ENCODE peak calls at places on chromosomes 3 and 15, in six cellular contexts. One of them, this sample, is unnamed.

GRCh38 chr3:127161236-127161635 is 31.7 kb upstream of the PRR23E start:
- DNase-seq in WERI-Rb-1: no peak
- DNase-seq in activated CD8-positive, alpha-beta T cell treated with anti-CD3 and anti-CD28 coated beads for 36 hours: no peak
- DNase-seq in Calu3: no peak
- DNase-seq in LNCaP clone FGC: no peak
- DNase-seq in GM13977: no peak
- DNase-seq in this sample: no peak

GRCh38 chr3:176514297-176514696 is 683.0 kb downstream of the TBL1XR1 start:
- DNase-seq in activated CD8-positive, alpha-beta T cell treated with anti-CD3 and anti-CD28 coated beads for 36 hours: peak
- DNase-seq in GM13977: peak
- DNase-seq in WERI-Rb-1: peak
- DNase-seq in LNCaP clone FGC: peak
- DNase-seq in Calu3: peak
- DNase-seq in this sample: no peak

GRCh38 chr3:127484601-127485388 is 105.7 kb downstream of the TPRA1 start:
- DNase-seq in LNCaP clone FGC: no peak
- DNase-seq in activated CD8-positive, alpha-beta T cell treated with anti-CD3 and anti-CD28 coated beads for 36 hours: peak
- DNase-seq in WERI-Rb-1: no peak
- DNase-seq in GM13977: peak
- DNase-seq in Calu3: no peak
- DNase-seq in this sample: no peak

GRCh38 chr3:169811606-169812123 is 1.0 kb upstream of the LRRIQ4 start:
- DNase-seq in LNCaP clone FGC: no peak
- DNase-seq in WERI-Rb-1: no peak
- DNase-seq in Calu3: no peak
- DNase-seq in activated CD8-positive, alpha-beta T cell treated with anti-CD3 and anti-CD28 coated beads for 36 hours: peak
- DNase-seq in GM13977: no peak
- DNase-seq in this sample: no peak

GRCh38 chr3:112043621-112044201 is 9.2 kb downstream of the TMPRSS7 start:
- DNase-seq in Calu3: peak
- DNase-seq in LNCaP clone FGC: peak
- DNase-seq in GM13977: peak
- DNase-seq in activated CD8-positive, alpha-beta T cell treated with anti-CD3 and anti-CD28 coated beads for 36 hours: peak
- DNase-seq in WERI-Rb-1: peak
- DNase-seq in this sample: peak

GRCh38 chr3:61637088-61638051 is 76.0 kb downstream of the PTPRG start:
- DNase-seq in LNCaP clone FGC: no peak
- DNase-seq in Calu3: no peak
- DNase-seq in WERI-Rb-1: no peak
- DNase-seq in activated CD8-positive, alpha-beta T cell treated with anti-CD3 and anti-CD28 coated beads for 36 hours: no peak
- DNase-seq in GM13977: no peak
- DNase-seq in this sample: peak

GRCh38 chr15:33068531-33068990 is 126.0 kb downstream of the FMN1 start:
- DNase-seq in WERI-Rb-1: no peak
- DNase-seq in LNCaP clone FGC: peak
- DNase-seq in Calu3: peak
- DNase-seq in GM13977: no peak
- DNase-seq in activated CD8-positive, alpha-beta T cell treated with anti-CD3 and anti-CD28 coated beads for 36 hours: no peak
- DNase-seq in this sample: no peak

GRCh38 chr15:37361621-37362020 is 261.3 kb upstream of the MEIS2 start:
- DNase-seq in WERI-Rb-1: no peak
- DNase-seq in LNCaP clone FGC: no peak
- DNase-seq in GM13977: no peak
- DNase-seq in Calu3: no peak
- DNase-seq in activated CD8-positive, alpha-beta T cell treated with anti-CD3 and anti-CD28 coated beads for 36 hours: no peak
- DNase-seq in this sample: no peak

GRCh38 chr3:156862338-156862737 is 36.2 kb downstream of the LEKR1 start:
- DNase-seq in Calu3: no peak
- DNase-seq in GM13977: no peak
- DNase-seq in activated CD8-positive, alpha-beta T cell treated with anti-CD3 and anti-CD28 coated beads for 36 hours: no peak
- DNase-seq in WERI-Rb-1: no peak
- DNase-seq in LNCaP clone FGC: no peak
- DNase-seq in this sample: no peak

GRCh38 chr3:168596175-168596574 is 500.5 kb upstream of the GOLIM4 start:
- DNase-seq in Calu3: no peak
- DNase-seq in WERI-Rb-1: no peak
- DNase-seq in activated CD8-positive, alpha-beta T cell treated with anti-CD3 and anti-CD28 coated beads for 36 hours: no peak
- DNase-seq in LNCaP clone FGC: no peak
- DNase-seq in GM13977: no peak
- DNase-seq in this sample: no peak

GRCh38 chr3:107548601-107549000 is 25.8 kb downstream of the BBX start:
- DNase-seq in GM13977: no peak
- DNase-seq in Calu3: no peak
- DNase-seq in LNCaP clone FGC: no peak
- DNase-seq in activated CD8-positive, alpha-beta T cell treated with anti-CD3 and anti-CD28 coated beads for 36 hours: no peak
- DNase-seq in WERI-Rb-1: no peak
- DNase-seq in this sample: no peak

GRCh38 chr3:10466186-10466585 is 39.2 kb downstream of the ATP2B2 start:
- DNase-seq in Calu3: no peak
- DNase-seq in WERI-Rb-1: no peak
- DNase-seq in GM13977: no peak
- DNase-seq in LNCaP clone FGC: no peak
- DNase-seq in activated CD8-positive, alpha-beta T cell treated with anti-CD3 and anti-CD28 coated beads for 36 hours: no peak
- DNase-seq in this sample: no peak

GRCh38 chr15:46461416-46461815 is 826.6 kb downstream of the SQOR start:
- DNase-seq in activated CD8-positive, alpha-beta T cell treated with anti-CD3 and anti-CD28 coated beads for 36 hours: no peak
- DNase-seq in LNCaP clone FGC: no peak
- DNase-seq in Calu3: no peak
- DNase-seq in GM13977: no peak
- DNase-seq in WERI-Rb-1: no peak
- DNase-seq in this sample: no peak

GRCh38 chr3:37752661-37753055 is 109.0 kb upstream of the CTDSPL start:
- DNase-seq in activated CD8-positive, alpha-beta T cell treated with anti-CD3 and anti-CD28 coated beads for 36 hours: no peak
- DNase-seq in GM13977: no peak
- DNase-seq in Calu3: no peak
- DNase-seq in LNCaP clone FGC: no peak
- DNase-seq in WERI-Rb-1: no peak
- DNase-seq in this sample: no peak

GRCh38 chr3:155391104-155391503 is 97.6 kb upstream of the STRIT1 start:
- DNase-seq in Calu3: no peak
- DNase-seq in LNCaP clone FGC: no peak
- DNase-seq in GM13977: no peak
- DNase-seq in activated CD8-positive, alpha-beta T cell treated with anti-CD3 and anti-CD28 coated beads for 36 hours: no peak
- DNase-seq in WERI-Rb-1: no peak
- DNase-seq in this sample: no peak
- TF ChIP-seq CTCF in Calu3: no peak
- TF ChIP-seq CTCF in LNCaP clone FGC: no peak
- TF ChIP-seq CTCF in GM13977: no peak
- TF ChIP-seq CTCF in activated CD8-positive, alpha-beta T cell treated with anti-CD3 and anti-CD28 coated beads for 36 hours: no peak
- TF ChIP-seq CTCF in WERI-Rb-1: no peak
- TF ChIP-seq CTCF in this sample: no peak

DNA sequence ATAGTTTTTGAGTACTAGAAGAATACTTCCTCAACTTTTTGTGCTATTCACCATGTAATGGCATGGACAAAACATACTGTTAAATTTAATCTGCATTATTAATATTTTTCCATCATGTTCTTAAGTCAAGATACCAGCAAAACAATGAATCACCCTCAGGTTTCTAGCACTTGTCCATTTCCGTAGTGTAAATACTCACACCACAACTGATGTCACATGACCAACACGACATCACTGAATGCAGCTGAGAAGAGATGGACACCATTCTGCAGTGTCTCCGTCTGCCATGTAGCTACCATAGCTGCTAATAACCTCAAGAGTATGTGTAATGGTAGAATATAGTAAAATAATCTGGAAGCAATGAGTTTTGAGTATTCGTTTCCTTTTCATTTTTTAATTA is 205.7 kb upstream of the HES1 start:
- DNase-seq in activated CD8-positive, alpha-beta T cell treated with anti-CD3 and anti-CD28 coated beads for 36 hours: no peak
- DNase-seq in GM13977: no peak
- DNase-seq in Calu3: no peak
- DNase-seq in LNCaP clone FGC: no peak
- DNase-seq in WERI-Rb-1: no peak
- DNase-seq in this sample: no peak
- TF ChIP-seq CTCF in activated CD8-positive, alpha-beta T cell treated with anti-CD3 and anti-CD28 coated beads for 36 hours: no peak
- TF ChIP-seq CTCF in GM13977: no peak
- TF ChIP-seq CTCF in Calu3: no peak
- TF ChIP-seq CTCF in LNCaP clone FGC: no peak
- TF ChIP-seq CTCF in WERI-Rb-1: no peak
- TF ChIP-seq CTCF in this sample: no peak

GRCh38 chr3:4655145-4656045 is 162.2 kb downstream of the ITPR1 start:
- DNase-seq in activated CD8-positive, alpha-beta T cell treated with anti-CD3 and anti-CD28 coated beads for 36 hours: no peak
- DNase-seq in Calu3: no peak
- DNase-seq in LNCaP clone FGC: no peak
- DNase-seq in WERI-Rb-1: no peak
- DNase-seq in GM13977: no peak
- DNase-seq in this sample: no peak

GRCh38 chr3:4656646-4657318 is 163.6 kb downstream of the ITPR1 start:
- DNase-seq in Calu3: no peak
- DNase-seq in LNCaP clone FGC: no peak
- DNase-seq in activated CD8-positive, alpha-beta T cell treated with anti-CD3 and anti-CD28 coated beads for 36 hours: no peak
- DNase-seq in GM13977: no peak
- DNase-seq in WERI-Rb-1: no peak
- DNase-seq in this sample: no peak

GRCh38 chr3:4660936-4661335 is 167.8 kb downstream of the ITPR1 start:
- DNase-seq in Calu3: no peak
- DNase-seq in WERI-Rb-1: no peak
- DNase-seq in LNCaP clone FGC: no peak
- DNase-seq in GM13977: no peak
- DNase-seq in activated CD8-positive, alpha-beta T cell treated with anti-CD3 and anti-CD28 coated beads for 36 hours: no peak
- DNase-seq in this sample: no peak

DNA sequence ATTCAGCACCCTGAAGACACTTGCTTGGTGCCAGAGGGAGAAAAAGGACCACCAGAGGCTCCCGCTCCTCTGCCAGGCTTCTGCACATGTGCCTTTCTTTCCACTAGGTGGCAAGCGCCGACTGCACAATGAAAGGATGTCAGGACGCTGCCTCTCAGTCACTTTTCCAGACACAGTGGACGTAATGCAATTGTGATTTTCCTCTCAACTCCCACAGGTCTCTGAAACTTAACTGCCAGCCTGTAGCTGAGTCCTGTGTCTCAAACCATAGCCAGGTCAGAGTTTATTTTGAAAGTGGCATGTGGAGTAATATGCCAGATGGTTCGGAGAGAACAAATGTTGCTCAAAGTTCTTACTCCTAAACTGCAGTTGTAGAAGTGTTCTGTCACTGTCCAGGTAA is 162.9 kb downstream of the ITPR1 start:
- DNase-seq in LNCaP clone FGC: no peak
- DNase-seq in activated CD8-positive, alpha-beta T cell treated with anti-CD3 and anti-CD28 coated beads for 36 hours: peak
- DNase-seq in WERI-Rb-1: peak
- DNase-seq in Calu3: peak
- DNase-seq in GM13977: peak
- DNase-seq in this sample: no peak
- TF ChIP-seq CTCF in LNCaP clone FGC: peak
- TF ChIP-seq CTCF in activated CD8-positive, alpha-beta T cell treated with anti-CD3 and anti-CD28 coated beads for 36 hours: peak
- TF ChIP-seq CTCF in WERI-Rb-1: peak
- TF ChIP-seq CTCF in Calu3: peak
- TF ChIP-seq CTCF in GM13977: peak
- TF ChIP-seq CTCF in this sample: peak

GRCh38 chr15:29740692-29741311 is 81.5 kb downstream of the TJP1 start:
- DNase-seq in WERI-Rb-1: peak
- DNase-seq in Calu3: no peak
- DNase-seq in LNCaP clone FGC: no peak
- DNase-seq in activated CD8-positive, alpha-beta T cell treated with anti-CD3 and anti-CD28 coated beads for 36 hours: peak
- DNase-seq in GM13977: no peak
- DNase-seq in this sample: no peak
- TF ChIP-seq CTCF in WERI-Rb-1: peak
- TF ChIP-seq CTCF in Calu3: no peak
- TF ChIP-seq CTCF in LNCaP clone FGC: peak
- TF ChIP-seq CTCF in activated CD8-positive, alpha-beta T cell treated with anti-CD3 and anti-CD28 coated beads for 36 hours: no peak
- TF ChIP-seq CTCF in GM13977: peak
- TF ChIP-seq CTCF in this sample: peak

GRCh38 chr3:40720863-40721262 is 196.1 kb downstream of the ZNF621 start:
- DNase-seq in LNCaP clone FGC: no peak
- DNase-seq in WERI-Rb-1: no peak
- DNase-seq in Calu3: no peak
- DNase-seq in activated CD8-positive, alpha-beta T cell treated with anti-CD3 and anti-CD28 coated beads for 36 hours: no peak
- DNase-seq in GM13977: no peak
- DNase-seq in this sample: no peak

GRCh38 chr3:40718681-40719080 is 193.9 kb downstream of the ZNF621 start:
- DNase-seq in GM13977: peak
- DNase-seq in activated CD8-positive, alpha-beta T cell treated with anti-CD3 and anti-CD28 coated beads for 36 hours: no peak
- DNase-seq in WERI-Rb-1: no peak
- DNase-seq in Calu3: no peak
- DNase-seq in LNCaP clone FGC: no peak
- DNase-seq in this sample: peak

GRCh38 chr3:40720351-40720750 is 195.6 kb downstream of the ZNF621 start:
- DNase-seq in WERI-Rb-1: no peak
- DNase-seq in LNCaP clone FGC: no peak
- DNase-seq in Calu3: no peak
- DNase-seq in activated CD8-positive, alpha-beta T cell treated with anti-CD3 and anti-CD28 coated beads for 36 hours: no peak
- DNase-seq in GM13977: no peak
- DNase-seq in this sample: no peak

GRCh38 chr3:40718209-40718608 is 193.4 kb downstream of the ZNF621 start:
- DNase-seq in WERI-Rb-1: no peak
- DNase-seq in activated CD8-positive, alpha-beta T cell treated with anti-CD3 and anti-CD28 coated beads for 36 hours: no peak
- DNase-seq in LNCaP clone FGC: no peak
- DNase-seq in Calu3: peak
- DNase-seq in GM13977: no peak
- DNase-seq in this sample: no peak

GRCh38 chr3:40719660-40720287 is 195.0 kb downstream of the ZNF621 start:
- DNase-seq in activated CD8-positive, alpha-beta T cell treated with anti-CD3 and anti-CD28 coated beads for 36 hours: no peak
- DNase-seq in LNCaP clone FGC: peak
- DNase-seq in GM13977: no peak
- DNase-seq in WERI-Rb-1: peak
- DNase-seq in Calu3: peak
- DNase-seq in this sample: no peak
- TF ChIP-seq CTCF in activated CD8-positive, alpha-beta T cell treated with anti-CD3 and anti-CD28 coated beads for 36 hours: no peak
- TF ChIP-seq CTCF in LNCaP clone FGC: peak
- TF ChIP-seq CTCF in GM13977: no peak
- TF ChIP-seq CTCF in WERI-Rb-1: peak
- TF ChIP-seq CTCF in Calu3: no peak
- TF ChIP-seq CTCF in this sample: no peak

GRCh38 chr3:150409527-150410310 is 1.6 kb downstream of the TSC22D2 start:
- DNase-seq in LNCaP clone FGC: no peak
- DNase-seq in activated CD8-positive, alpha-beta T cell treated with anti-CD3 and anti-CD28 coated beads for 36 hours: peak
- DNase-seq in Calu3: peak
- DNase-seq in WERI-Rb-1: peak
- DNase-seq in GM13977: peak
- DNase-seq in this sample: peak
- TF ChIP-seq CTCF in LNCaP clone FGC: peak
- TF ChIP-seq CTCF in activated CD8-positive, alpha-beta T cell treated with anti-CD3 and anti-CD28 coated beads for 36 hours: peak
- TF ChIP-seq CTCF in Calu3: peak
- TF ChIP-seq CTCF in WERI-Rb-1: peak
- TF ChIP-seq CTCF in GM13977: peak
- TF ChIP-seq CTCF in this sample: peak

This sample was measured in GM10248.